ENCODE peak calls at places on chromosomes 2 and 18, in four cellular contexts. K is pulmonary artery endothelial cell, W is amniotic stem cell, R is GM20000. I is an unnamed sample.

GRCh38 chr2:120442923-120443571 is 97.1 kb downstream of the INHBB start:
- DNase-seq in K (no peak), W (no peak), R (no peak), I (no peak)

GRCh38 chr2:173881466-173881865 is 83.7 kb downstream of the SP3 start:
- DNase-seq in W (no peak), R (no peak), K (peak), I (no peak)

GRCh38 chr2:179963626-179964025 is 43.5 kb downstream of the CWC22 start:
- DNase-seq in K (no peak), W (peak), R (no peak), I (no peak)

GRCh38 chr2:85704038-85704437 is 9.9 kb downstream of the GNLY start:
- DNase-seq in K (no peak), W (no peak), R (no peak), I (no peak)

GRCh38 chr18:5237723-5238370 is 40.8 kb upstream of the AKAIN1 start:
- DNase-seq in W (peak), K (peak), R (peak), I (peak)

GRCh38 chr2:105803337-105803736 is 58.6 kb downstream of the NCK2 start:
- DNase-seq in K (no peak), R (no peak), W (no peak), I (no peak)

GRCh38 chr18:4636957-4637356 is 181.8 kb upstream of the DLGAP1 start:
- DNase-seq in R (no peak), W (no peak), K (no peak), I (no peak)

GRCh38 chr2:9578475-9579235 is 23.0 kb upstream of the ADAM17 start:
- DNase-seq in R (no peak), K (no peak), W (no peak), I (no peak)

GRCh38 chr2:97736608-97737330 is 23.4 kb downstream of the ZAP70 start:
- DNase-seq in W (no peak), R (no peak), K (no peak), I (no peak)

GRCh38 chr2:45607701-45608100 is 3.4 kb downstream of the SRBD1 start:
- DNase-seq in K (no peak), R (no peak), W (no peak), I (no peak)

GRCh38 chr2:168697668-168698121 is 104.7 kb upstream of the NOSTRIN start:
- DNase-seq in K (no peak), W (no peak), R (no peak), I (no peak)

GRCh38 chr2:120885311-120885710 is 149.6 kb downstream of the GLI2 start:
- DNase-seq in W (no peak), K (no peak), R (no peak), I (no peak)

GRCh38 chr18:5542393-5543035 is 1.3 kb downstream of the EPB41L3 start:
- DNase-seq in W (no peak), R (no peak), K (no peak), I (no peak)

GRCh38 chr2:112150447-112150846 is 12.3 kb downstream of the FBLN7 start:
- DNase-seq in R (no peak), K (peak), W (peak), I (no peak)

GRCh38 chr2:201420442-201421113 is 30.7 kb downstream of the TRAK2 start:
- DNase-seq in W (peak), K (peak), R (no peak), I (no peak)

GRCh38 chr2:113212245-113213060 is 38.7 kb downstream of the PSD4 start:
- DNase-seq in R (no peak), K (no peak), W (no peak), I (no peak)

GRCh38 chr2:173400760-173401159 is 46.1 kb downstream of the CDCA7 start:
- DNase-seq in W (no peak), R (no peak), K (no peak), I (no peak)

GRCh38 chr2:226977775-226978190 is 141.9 kb downstream of the RHBDD1 start:
- DNase-seq in W (peak), R (no peak), K (no peak), I (no peak)

GRCh38 chr18:5095239-5095638 is 101.8 kb downstream of the AKAIN1 start:
- DNase-seq in K (no peak), W (no peak), R (no peak), I (no peak)

GRCh38 chr18:10949655-10950054 is 199.7 kb downstream of the PIEZO2 start:
- DNase-seq in W (no peak), K (no peak), R (no peak), I (no peak)

GRCh38 chr2:120513776-120514357 is 167.9 kb downstream of the INHBB start:
- DNase-seq in W (no peak), K (no peak), R (no peak), I (no peak)

GRCh38 chr18:39134255-39134654 is 1568.7 kb upstream of the CELF4 start:
- DNase-seq in K (no peak), W (no peak), R (no peak), I (no peak)

GRCh38 chr2:3730646-3731045 is 27.3 kb downstream of the DCDC2C start:
- DNase-seq in W (no peak), K (no peak), R (no peak), I (no peak)

GRCh38 chr2:216583157-216583556 is 50.1 kb upstream of the IGFBP2 start:
- DNase-seq in R (no peak), W (peak), K (no peak), I (no peak)

GRCh38 chr2:175755656-175756386 is 246.2 kb downstream of the LNPK start:
- DNase-seq in R (no peak), W (no peak), K (no peak), I (no peak)

GRCh38 chr2:203427061-203427460 is 98.9 kb downstream of the ABI2 start:
- DNase-seq in K (no peak), W (peak), R (no peak), I (no peak)

GRCh38 chr2:119174216-119174992 is 15.9 kb upstream of the C1QL2 start:
- DNase-seq in W (no peak), R (peak), K (no peak), I (peak)

GRCh38 chr2:8725838-8726237 is 44.0 kb downstream of the ID2 start:
- DNase-seq in K (no peak), W (no peak), R (no peak), I (no peak)

GRCh38 chr18:765764-766549 is 46.1 kb downstream of the YES1 start:
- DNase-seq in W (no peak), R (no peak), K (no peak), I (no peak)

GRCh38 chr2:105804266-105804665 is 59.6 kb downstream of the NCK2 start:
- DNase-seq in R (no peak), W (no peak), K (no peak), I (no peak)

GRCh38 chr18:57915848-57916596 is 112.9 kb upstream of the ATP8B1 start:
- DNase-seq in W (no peak), K (no peak), R (no peak), I (no peak)

GRCh38 chr2:228532233-228532632 is 350.7 kb upstream of the SPHKAP start:
- DNase-seq in W (no peak), R (no peak), K (no peak), I (no peak)

GRCh38 chr2:29448238-29448637 is 333.0 kb downstream of the CLIP4 start:
- DNase-seq in W (no peak), K (no peak), R (no peak), I (no peak)

GRCh38 chr18:9517869-9518268 is 42.6 kb downstream of the RALBP1 start:
- DNase-seq in K (no peak), R (no peak), W (no peak), I (no peak)

GRCh38 chr18:51195602-51196115 is 1.8 kb downstream of the MEX3C start:
- DNase-seq in W (peak), R (peak), K (peak), I (no peak)